ENCODE peak calls at places on chromosome 2, in four cellular contexts. S is transverse colon, Z is A673, M is endothelial cell of umbilical vein. N is an unnamed sample.

GRCh38 chr2:230068658-230069080 is at the start of gene SLC16A14:
- DNase-seq in S (peak; percentile 49), Z (peak; percentile 63), M (peak; percentile 58), N (no peak)

GRCh38 chr2:217901826-217902225 is 101.0 kb downstream of the TNS1 start:
- DNase-seq in S (no peak), Z (no peak), M (no peak), N (no peak)

GRCh38 chr2:209044307-209044706 is 379.5 kb upstream of the MAP2 start:
- DNase-seq in S (no peak), Z (no peak), M (no peak), N (no peak)

GRCh38 chr2:234363011-234363487 is 133.8 kb downstream of the ARL4C start:
- DNase-seq in S (no peak), Z (peak; percentile 60), M (no peak), N (no peak)

GRCh38 chr2:172350844-172351480 is 76.4 kb upstream of the ITGA6 start:
- DNase-seq in S (no peak), Z (no peak), M (no peak), N (peak; percentile 83)

GRCh38 chr2:3422161-3422767 is 42.8 kb downstream of the TRAPPC12 start:
- DNase-seq in S (no peak), Z (peak; percentile 35), M (no peak), N (no peak)

GRCh38 chr2:1830936-1831616 is 86.8 kb upstream of the PXDN start:
- DNase-seq in S (no peak), Z (no peak), M (no peak), N (no peak)

GRCh38 chr2:190545756-190546385 is 11.3 kb upstream of the NEMP2 start:
- DNase-seq in S (no peak), Z (no peak), M (no peak), N (no peak)

GRCh38 chr2:42366411-42366810 is 5.4 kb upstream of the COX7A2L start:
- DNase-seq in S (no peak), Z (no peak), M (no peak), N (no peak)

GRCh38 chr2:42364653-42365052 is 3.6 kb upstream of the COX7A2L start:
- DNase-seq in S (no peak), Z (no peak), M (no peak), N (no peak)

GRCh38 chr2:42369551-42370229 is 8.7 kb upstream of the COX7A2L start:
- DNase-seq in S (no peak), Z (peak; percentile 89), M (no peak), N (no peak)

GRCh38 chr2:42368817-42369550 is 8.0 kb upstream of the COX7A2L start:
- DNase-seq in S (peak; percentile 74), Z (no peak), M (peak; percentile 68), N (peak; percentile 77)

GRCh38 chr2:42367835-42368234 is 6.8 kb upstream of the COX7A2L start:
- DNase-seq in S (no peak), Z (no peak), M (no peak), N (no peak)
- H3K4me3 ChIP-seq in S (no peak overlapping the region), Z (no peak overlapping the region), M (no peak overlapping the region), N (no peak overlapping the region)

DNA sequence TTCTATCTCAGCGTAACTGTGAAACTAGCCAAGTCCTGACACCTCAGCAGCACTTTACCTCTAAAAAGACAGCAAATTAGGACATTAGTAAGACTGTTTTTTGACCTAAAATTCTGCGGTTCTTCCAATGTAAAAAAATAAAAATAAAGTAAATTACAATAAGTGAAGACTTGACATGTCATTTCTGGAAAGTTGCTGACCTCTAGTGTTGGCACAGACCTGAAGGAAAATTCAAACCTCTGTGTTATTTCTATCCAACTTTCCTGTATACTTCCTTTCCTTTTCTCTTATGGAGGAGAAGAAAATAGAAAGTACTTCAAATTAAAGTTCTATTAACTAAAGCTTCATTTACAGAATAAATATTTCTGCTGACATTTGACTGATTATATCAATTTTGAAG is 110.6 kb downstream of the TMEM182 start:
- DNase-seq in S (no peak), Z (no peak), M (no peak), N (no peak)
- TF ChIP-seq CTCF in S (no peak), Z (no peak), M (no peak), N (peak; percentile 11)

GRCh38 chr2:239540174-239540573 is 139.4 kb upstream of the HDAC4 start:
- DNase-seq in S (no peak), Z (no peak), M (no peak), N (no peak)

GRCh38 chr2:239537633-239538356 is 137.0 kb upstream of the HDAC4 start:
- DNase-seq in S (no peak), Z (no peak), M (no peak), N (no peak)

GRCh38 chr2:239539083-239539775 is 138.4 kb upstream of the HDAC4 start:
- DNase-seq in S (no peak), Z (no peak), M (no peak), N (no peak)

GRCh38 chr2:239539776-239540100 is 138.9 kb upstream of the HDAC4 start:
- DNase-seq in S (no peak), Z (no peak), M (no peak), N (no peak)

DNA sequence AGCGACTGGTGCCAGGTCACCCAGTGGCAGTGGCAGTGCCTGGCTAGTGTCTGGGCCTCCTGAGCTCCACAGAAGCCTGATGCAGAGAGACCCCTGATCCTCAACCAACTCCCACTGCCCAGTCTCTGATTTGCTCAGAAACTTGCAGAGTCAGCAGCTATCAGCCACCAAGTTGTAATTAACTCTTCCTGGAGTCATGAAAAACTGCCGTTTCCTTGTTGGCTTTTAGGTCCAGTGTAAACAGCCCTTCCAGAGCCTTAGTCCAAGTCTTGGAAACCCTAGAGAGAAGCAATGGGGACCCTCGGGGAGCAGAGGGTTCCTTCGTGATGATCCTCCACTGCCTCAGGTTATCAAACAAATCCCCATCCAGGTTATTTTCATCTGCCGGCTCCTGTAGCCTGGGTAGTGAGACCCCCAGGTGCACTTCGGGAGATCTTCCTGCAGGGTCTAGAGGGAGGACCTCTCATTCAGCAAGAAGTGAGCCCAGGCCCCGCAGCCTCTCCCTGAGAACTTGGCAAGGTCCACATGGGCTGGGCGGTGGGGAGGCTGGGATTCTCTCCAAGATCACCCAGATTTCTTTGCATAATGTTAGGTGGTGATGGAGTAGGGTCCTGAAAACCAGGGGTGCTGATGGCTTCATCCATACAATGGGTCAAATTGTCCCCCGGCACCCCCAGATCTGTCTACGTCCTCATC is 137.7 kb upstream of the HDAC4 start:
- DNase-seq in S (no peak), Z (no peak), M (no peak), N (peak; percentile 29)
- H3K27ac ChIP-seq in S (no peak overlapping the region), Z (no peak overlapping the region), M (no peak overlapping the region), N (no peak overlapping the region)

DNA sequence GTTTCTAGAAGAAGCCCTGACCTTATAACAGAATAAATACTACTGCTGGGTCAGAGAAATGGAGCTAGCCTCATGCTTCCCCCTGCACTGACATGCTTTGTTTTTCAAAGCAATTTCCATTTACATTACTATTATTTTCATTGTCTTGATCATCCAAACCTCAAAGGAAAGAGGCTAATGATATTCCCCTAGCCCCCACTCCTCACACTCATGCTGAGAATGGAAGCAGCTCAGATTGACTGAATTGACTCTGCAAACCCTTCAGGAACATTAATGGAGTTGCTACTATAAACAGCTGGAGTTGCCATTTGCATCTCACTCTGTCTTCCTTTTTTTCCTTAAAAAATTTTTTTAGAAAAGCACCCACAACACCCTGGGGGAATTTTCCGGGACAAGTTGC is 103.1 kb upstream of the OSR1 start:
- DNase-seq in S (no peak), Z (no peak), M (no peak), N (no peak)
- H3K4me3 ChIP-seq in S (no peak overlapping the region), Z (no peak overlapping the region), M (no peak overlapping the region), N (no peak overlapping the region)

GRCh38 chr2:167957662-167958061 is 289.7 kb downstream of the STK39 start:
- DNase-seq in S (no peak), Z (no peak), M (no peak), N (no peak)
- TF ChIP-seq CTCF in S (no peak), Z (no peak), M (no peak), N (no peak)

DNA sequence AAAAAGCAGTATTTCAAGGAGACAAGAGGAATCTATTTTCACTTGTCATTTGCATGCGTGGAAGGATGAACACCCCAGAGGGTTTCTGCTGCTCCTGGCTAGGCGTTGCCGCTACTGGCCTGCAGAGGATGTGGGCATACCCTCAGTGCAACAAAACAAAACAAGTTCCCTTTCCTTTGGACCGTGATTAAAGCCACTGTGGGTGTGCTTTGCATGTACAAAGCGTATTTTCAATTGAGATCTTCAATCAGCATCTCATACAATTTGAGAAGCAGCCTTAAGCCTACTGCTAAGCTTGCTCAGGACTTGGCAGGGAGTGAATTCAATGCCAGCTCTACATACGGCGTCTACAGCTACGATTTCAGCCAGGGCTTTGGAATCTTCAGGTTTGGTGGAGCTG is 298.4 kb downstream of the LPIN1 start:
- DNase-seq in S (no peak), Z (no peak), M (no peak), N (no peak)
- H3K27ac ChIP-seq in S (no peak overlapping the region), Z (no peak overlapping the region), M (no peak overlapping the region), N (no peak overlapping the region)

DNA sequence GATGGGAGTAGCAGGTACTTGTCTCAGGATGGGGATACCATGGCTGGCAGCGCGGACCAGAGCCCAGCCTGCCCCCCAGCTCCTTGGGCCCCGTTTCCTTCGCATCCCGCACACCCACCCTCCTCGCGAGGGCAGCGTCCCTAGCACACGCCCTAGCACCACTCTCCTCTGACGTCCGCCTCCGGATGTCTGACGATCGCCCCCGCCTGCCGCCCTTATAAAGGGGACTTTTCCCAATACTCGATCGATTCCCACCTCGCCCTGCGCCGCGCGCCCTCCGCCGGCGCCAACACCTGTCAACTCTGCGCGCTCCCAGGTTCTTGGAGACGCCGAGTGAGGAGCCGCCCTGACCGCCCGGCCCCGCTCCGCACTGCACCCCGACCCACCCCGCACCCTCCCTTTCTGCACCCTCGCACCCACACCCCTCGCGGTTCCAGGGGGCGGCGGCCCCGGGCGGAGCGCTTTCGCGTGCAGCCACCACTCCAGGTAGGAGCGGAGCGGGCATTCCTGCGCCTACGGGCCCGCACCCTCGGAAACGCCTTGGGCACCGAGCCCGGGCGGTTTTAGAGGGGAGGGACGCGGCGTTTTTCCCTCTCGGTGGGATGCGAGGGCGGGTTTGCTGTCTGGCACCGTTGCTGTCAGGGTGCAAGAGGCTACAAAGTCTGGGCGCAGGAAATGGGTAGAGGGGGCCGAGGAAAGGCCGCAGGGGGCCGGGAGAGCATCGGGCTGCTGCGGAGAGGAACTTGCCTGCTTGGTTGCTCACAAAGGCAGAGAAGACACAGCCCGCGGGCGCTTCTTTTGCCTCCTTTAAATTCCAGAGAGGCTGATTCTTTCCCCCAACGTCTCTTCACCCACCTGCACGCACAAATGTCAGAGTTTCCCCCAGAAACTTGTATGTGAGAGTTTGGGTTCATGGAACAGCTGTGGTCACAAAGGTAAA is at the start of gene SLC5A7:
- DNase-seq in S (no peak), Z (no peak), M (no peak), N (no peak)
- H3K4me3 ChIP-seq in S (no peak within 1 kb of the TSS), Z (no peak within 1 kb of the TSS), M (no peak within 1 kb of the TSS), N (peak within 1 kb of the TSS; percentile 5)

GRCh38 chr2:109201465-109202420 is 72.7 kb downstream of the SH3RF3 start:
- DNase-seq in S (no peak), Z (no peak), M (no peak), N (no peak)
- TF ChIP-seq CTCF in S (no peak), Z (no peak), M (no peak), N (no peak)

GRCh38 chr2:237144516-237144915 is 58.8 kb downstream of the COPS8 start:
- DNase-seq in S (no peak), Z (no peak), M (no peak), N (no peak)

GRCh38 chr2:237141556-237141955 is 55.9 kb downstream of the COPS8 start:
- DNase-seq in S (no peak), Z (no peak), M (no peak), N (no peak)

GRCh38 chr2:237140689-237141285 is 55.1 kb downstream of the COPS8 start:
- DNase-seq in S (no peak), Z (no peak), M (no peak), N (no peak)

GRCh38 chr2:237143118-237143517 is 57.4 kb downstream of the COPS8 start:
- DNase-seq in S (no peak), Z (no peak), M (no peak), N (no peak)

GRCh38 chr2:237143676-237144440 is 58.2 kb downstream of the COPS8 start:
- DNase-seq in S (no peak), Z (no peak), M (no peak), N (no peak)
- H3K27ac ChIP-seq in S (peak overlapping the region; percentile 53), Z (no peak overlapping the region), M (no peak overlapping the region), N (no peak overlapping the region)

N was measured in dorsolateral prefrontal cortex.